ENCODE peak calls at places on chromosome 18, in nine cellular contexts. One of them, this sample, is unnamed.

GRCh38 chr18:47594063-47594462 is 336.4 kb downstream of the SMAD2 start:
- DNase-seq in activated CD4-positive, CD25-positive, alpha-beta regulatory T cell treated with anti-CD3 and anti-CD28 coated beads, Interleukin-2, amount 50 U/mL, for 16 hours: no peak
- DNase-seq in ELR: no peak
- DNase-seq in activated CD8-positive, alpha-beta T cell treated with anti-CD3 and anti-CD28 coated beads for 36 hours: no peak
- DNase-seq in activated naive CD4-positive, alpha-beta T cell: no peak
- DNase-seq in HCT116: no peak
- DNase-seq in WTC11: no peak
- DNase-seq in H7: no peak
- DNase-seq in sciatic nerve: no peak
- DNase-seq in this sample: no peak

GRCh38 chr18:34048423-34048822 is 176.3 kb downstream of the NOL4 start:
- DNase-seq in activated CD4-positive, CD25-positive, alpha-beta regulatory T cell treated with anti-CD3 and anti-CD28 coated beads, Interleukin-2, amount 50 U/mL, for 16 hours: no peak
- DNase-seq in ELR: no peak
- DNase-seq in activated CD8-positive, alpha-beta T cell treated with anti-CD3 and anti-CD28 coated beads for 36 hours: no peak
- DNase-seq in activated naive CD4-positive, alpha-beta T cell: no peak
- DNase-seq in HCT116: no peak
- DNase-seq in WTC11: no peak
- DNase-seq in H7: no peak
- DNase-seq in sciatic nerve: no peak
- DNase-seq in this sample: no peak

GRCh38 chr18:54750350-54750749 is 77.9 kb upstream of the RAB27B start:
- DNase-seq in activated CD4-positive, CD25-positive, alpha-beta regulatory T cell treated with anti-CD3 and anti-CD28 coated beads, Interleukin-2, amount 50 U/mL, for 16 hours: no peak
- DNase-seq in ELR: no peak
- DNase-seq in activated CD8-positive, alpha-beta T cell treated with anti-CD3 and anti-CD28 coated beads for 36 hours: no peak
- DNase-seq in activated naive CD4-positive, alpha-beta T cell: no peak
- DNase-seq in HCT116: no peak
- DNase-seq in WTC11: no peak
- DNase-seq in H7: no peak
- DNase-seq in sciatic nerve: no peak
- DNase-seq in this sample: no peak

GRCh38 chr18:34543940-34544339 is 166.2 kb upstream of the DTNA start:
- DNase-seq in activated CD4-positive, CD25-positive, alpha-beta regulatory T cell treated with anti-CD3 and anti-CD28 coated beads, Interleukin-2, amount 50 U/mL, for 16 hours: no peak
- DNase-seq in ELR: no peak
- DNase-seq in activated CD8-positive, alpha-beta T cell treated with anti-CD3 and anti-CD28 coated beads for 36 hours: no peak
- DNase-seq in activated naive CD4-positive, alpha-beta T cell: no peak
- DNase-seq in HCT116: no peak
- DNase-seq in WTC11: no peak
- DNase-seq in H7: no peak
- DNase-seq in sciatic nerve: no peak
- DNase-seq in this sample: no peak

GRCh38 chr18:56869189-56869777 is 218.1 kb downstream of the WDR7 start:
- DNase-seq in activated CD4-positive, CD25-positive, alpha-beta regulatory T cell treated with anti-CD3 and anti-CD28 coated beads, Interleukin-2, amount 50 U/mL, for 16 hours: no peak
- DNase-seq in ELR: peak; percentile 78
- DNase-seq in activated CD8-positive, alpha-beta T cell treated with anti-CD3 and anti-CD28 coated beads for 36 hours: peak; percentile 6
- DNase-seq in activated naive CD4-positive, alpha-beta T cell: no peak
- DNase-seq in HCT116: peak; percentile 55
- DNase-seq in WTC11: no peak
- DNase-seq in H7: no peak
- DNase-seq in sciatic nerve: no peak
- DNase-seq in this sample: no peak

GRCh38 chr18:63363951-63364350 is 3.1 kb downstream of the KDSR start:
- DNase-seq in activated CD4-positive, CD25-positive, alpha-beta regulatory T cell treated with anti-CD3 and anti-CD28 coated beads, Interleukin-2, amount 50 U/mL, for 16 hours: no peak
- DNase-seq in ELR: no peak
- DNase-seq in activated CD8-positive, alpha-beta T cell treated with anti-CD3 and anti-CD28 coated beads for 36 hours: peak; percentile 49
- DNase-seq in activated naive CD4-positive, alpha-beta T cell: no peak
- DNase-seq in HCT116: no peak
- DNase-seq in WTC11: no peak
- DNase-seq in H7: no peak
- DNase-seq in sciatic nerve: no peak
- DNase-seq in this sample: no peak

GRCh38 chr18:1227025-1227424 is 322.4 kb downstream of the ADCYAP1 start:
- DNase-seq in activated CD4-positive, CD25-positive, alpha-beta regulatory T cell treated with anti-CD3 and anti-CD28 coated beads, Interleukin-2, amount 50 U/mL, for 16 hours: no peak
- DNase-seq in ELR: no peak
- DNase-seq in activated CD8-positive, alpha-beta T cell treated with anti-CD3 and anti-CD28 coated beads for 36 hours: no peak
- DNase-seq in activated naive CD4-positive, alpha-beta T cell: no peak
- DNase-seq in HCT116: no peak
- DNase-seq in WTC11: no peak
- DNase-seq in H7: no peak
- DNase-seq in sciatic nerve: no peak
- DNase-seq in this sample: no peak

GRCh38 chr18:49237031-49237430 is 223.4 kb downstream of the DYM start:
- DNase-seq in activated CD4-positive, CD25-positive, alpha-beta regulatory T cell treated with anti-CD3 and anti-CD28 coated beads, Interleukin-2, amount 50 U/mL, for 16 hours: no peak
- DNase-seq in ELR: no peak
- DNase-seq in activated CD8-positive, alpha-beta T cell treated with anti-CD3 and anti-CD28 coated beads for 36 hours: no peak
- DNase-seq in activated naive CD4-positive, alpha-beta T cell: no peak
- DNase-seq in HCT116: no peak
- DNase-seq in WTC11: no peak
- DNase-seq in H7: no peak
- DNase-seq in sciatic nerve: no peak
- DNase-seq in this sample: no peak

GRCh38 chr18:79579807-79580480 is 99.7 kb upstream of the CTDP1 start:
- DNase-seq in activated CD4-positive, CD25-positive, alpha-beta regulatory T cell treated with anti-CD3 and anti-CD28 coated beads, Interleukin-2, amount 50 U/mL, for 16 hours: no peak
- DNase-seq in ELR: no peak
- DNase-seq in activated CD8-positive, alpha-beta T cell treated with anti-CD3 and anti-CD28 coated beads for 36 hours: no peak
- DNase-seq in activated naive CD4-positive, alpha-beta T cell: no peak
- DNase-seq in HCT116: no peak
- DNase-seq in WTC11: no peak
- DNase-seq in H7: no peak
- DNase-seq in sciatic nerve: peak; percentile 43
- DNase-seq in this sample: no peak

GRCh38 chr18:45221363-45221762 is 393.9 kb upstream of the SLC14A2 start:
- DNase-seq in activated CD4-positive, CD25-positive, alpha-beta regulatory T cell treated with anti-CD3 and anti-CD28 coated beads, Interleukin-2, amount 50 U/mL, for 16 hours: no peak
- DNase-seq in ELR: peak; percentile 5
- DNase-seq in activated CD8-positive, alpha-beta T cell treated with anti-CD3 and anti-CD28 coated beads for 36 hours: no peak
- DNase-seq in activated naive CD4-positive, alpha-beta T cell: no peak
- DNase-seq in HCT116: no peak
- DNase-seq in WTC11: no peak
- DNase-seq in H7: no peak
- DNase-seq in sciatic nerve: no peak
- DNase-seq in this sample: peak; percentile 50

GRCh38 chr18:23580677-23581367 is 5.5 kb downstream of the NPC1 start:
- DNase-seq in activated CD4-positive, CD25-positive, alpha-beta regulatory T cell treated with anti-CD3 and anti-CD28 coated beads, Interleukin-2, amount 50 U/mL, for 16 hours: no peak
- DNase-seq in ELR: peak; percentile 95
- DNase-seq in activated CD8-positive, alpha-beta T cell treated with anti-CD3 and anti-CD28 coated beads for 36 hours: no peak
- DNase-seq in activated naive CD4-positive, alpha-beta T cell: no peak
- DNase-seq in HCT116: no peak
- DNase-seq in WTC11: no peak
- DNase-seq in H7: no peak
- DNase-seq in sciatic nerve: no peak
- DNase-seq in this sample: peak; percentile 68

GRCh38 chr18:59697236-59697932 is at the start of gene CCBE1:
- DNase-seq in activated CD4-positive, CD25-positive, alpha-beta regulatory T cell treated with anti-CD3 and anti-CD28 coated beads, Interleukin-2, amount 50 U/mL, for 16 hours: no peak
- DNase-seq in ELR: peak; percentile 92
- DNase-seq in activated CD8-positive, alpha-beta T cell treated with anti-CD3 and anti-CD28 coated beads for 36 hours: peak; percentile 55
- DNase-seq in activated naive CD4-positive, alpha-beta T cell: no peak
- DNase-seq in HCT116: peak; percentile 29
- DNase-seq in WTC11: peak; percentile 92
- DNase-seq in H7: peak; percentile 92
- DNase-seq in sciatic nerve: peak; percentile 71
- DNase-seq in this sample: no peak

GRCh38 chr18:9380101-9380500 is 45.5 kb downstream of the TWSG1 start:
- DNase-seq in activated CD4-positive, CD25-positive, alpha-beta regulatory T cell treated with anti-CD3 and anti-CD28 coated beads, Interleukin-2, amount 50 U/mL, for 16 hours: no peak
- DNase-seq in ELR: no peak
- DNase-seq in activated CD8-positive, alpha-beta T cell treated with anti-CD3 and anti-CD28 coated beads for 36 hours: no peak
- DNase-seq in activated naive CD4-positive, alpha-beta T cell: no peak
- DNase-seq in HCT116: no peak
- DNase-seq in WTC11: no peak
- DNase-seq in H7: no peak
- DNase-seq in sciatic nerve: no peak
- DNase-seq in this sample: peak; percentile 44

GRCh38 chr18:45626330-45627203 is 11.3 kb downstream of the SLC14A2 start:
- DNase-seq in activated CD4-positive, CD25-positive, alpha-beta regulatory T cell treated with anti-CD3 and anti-CD28 coated beads, Interleukin-2, amount 50 U/mL, for 16 hours: no peak
- DNase-seq in ELR: peak; percentile 50
- DNase-seq in activated CD8-positive, alpha-beta T cell treated with anti-CD3 and anti-CD28 coated beads for 36 hours: no peak
- DNase-seq in activated naive CD4-positive, alpha-beta T cell: no peak
- DNase-seq in HCT116: no peak
- DNase-seq in WTC11: peak; percentile 56
- DNase-seq in H7: peak; percentile 69
- DNase-seq in sciatic nerve: no peak
- DNase-seq in this sample: peak; percentile 27

GRCh38 chr18:48453330-48454063 is 44.3 kb upstream of the ZBTB7C start:
- DNase-seq in activated CD4-positive, CD25-positive, alpha-beta regulatory T cell treated with anti-CD3 and anti-CD28 coated beads, Interleukin-2, amount 50 U/mL, for 16 hours: no peak
- DNase-seq in ELR: no peak
- DNase-seq in activated CD8-positive, alpha-beta T cell treated with anti-CD3 and anti-CD28 coated beads for 36 hours: no peak
- DNase-seq in activated naive CD4-positive, alpha-beta T cell: no peak
- DNase-seq in HCT116: no peak
- DNase-seq in WTC11: no peak
- DNase-seq in H7: no peak
- DNase-seq in sciatic nerve: no peak
- DNase-seq in this sample: no peak

GRCh38 chr18:58615150-58616132 is 13.4 kb downstream of the ALPK2 start:
- DNase-seq in activated CD4-positive, CD25-positive, alpha-beta regulatory T cell treated with anti-CD3 and anti-CD28 coated beads, Interleukin-2, amount 50 U/mL, for 16 hours: peak; percentile 60
- DNase-seq in ELR: peak; percentile 52
- DNase-seq in activated CD8-positive, alpha-beta T cell treated with anti-CD3 and anti-CD28 coated beads for 36 hours: peak; percentile 89
- DNase-seq in activated naive CD4-positive, alpha-beta T cell: no peak
- DNase-seq in HCT116: no peak
- DNase-seq in WTC11: no peak
- DNase-seq in H7: no peak
- DNase-seq in sciatic nerve: no peak
- DNase-seq in this sample: no peak

GRCh38 chr18:48165104-48165866 is 234.8 kb upstream of the SMAD2 start:
- DNase-seq in activated CD4-positive, CD25-positive, alpha-beta regulatory T cell treated with anti-CD3 and anti-CD28 coated beads, Interleukin-2, amount 50 U/mL, for 16 hours: no peak
- DNase-seq in ELR: no peak
- DNase-seq in activated CD8-positive, alpha-beta T cell treated with anti-CD3 and anti-CD28 coated beads for 36 hours: no peak
- DNase-seq in activated naive CD4-positive, alpha-beta T cell: no peak
- DNase-seq in HCT116: no peak
- DNase-seq in WTC11: no peak
- DNase-seq in H7: no peak
- DNase-seq in sciatic nerve: no peak
- DNase-seq in this sample: no peak

GRCh38 chr18:11178951-11179549 is 29.7 kb upstream of the PIEZO2 start:
- DNase-seq in activated CD4-positive, CD25-positive, alpha-beta regulatory T cell treated with anti-CD3 and anti-CD28 coated beads, Interleukin-2, amount 50 U/mL, for 16 hours: no peak
- DNase-seq in ELR: no peak
- DNase-seq in activated CD8-positive, alpha-beta T cell treated with anti-CD3 and anti-CD28 coated beads for 36 hours: no peak
- DNase-seq in activated naive CD4-positive, alpha-beta T cell: no peak
- DNase-seq in HCT116: no peak
- DNase-seq in WTC11: no peak
- DNase-seq in H7: no peak
- DNase-seq in sciatic nerve: peak; percentile 75
- DNase-seq in this sample: no peak

GRCh38 chr18:36460324-36460850 is 162.9 kb downstream of the FHOD3 start:
- DNase-seq in activated CD4-positive, CD25-positive, alpha-beta regulatory T cell treated with anti-CD3 and anti-CD28 coated beads, Interleukin-2, amount 50 U/mL, for 16 hours: no peak
- DNase-seq in ELR: peak; percentile 45
- DNase-seq in activated CD8-positive, alpha-beta T cell treated with anti-CD3 and anti-CD28 coated beads for 36 hours: no peak
- DNase-seq in activated naive CD4-positive, alpha-beta T cell: no peak
- DNase-seq in HCT116: no peak
- DNase-seq in WTC11: no peak
- DNase-seq in H7: no peak
- DNase-seq in sciatic nerve: no peak
- DNase-seq in this sample: no peak

GRCh38 chr18:53380063-53380639 is 844.3 kb downstream of the MBD2 start:
- DNase-seq in activated CD4-positive, CD25-positive, alpha-beta regulatory T cell treated with anti-CD3 and anti-CD28 coated beads, Interleukin-2, amount 50 U/mL, for 16 hours: no peak
- DNase-seq in ELR: peak; percentile 37
- DNase-seq in activated CD8-positive, alpha-beta T cell treated with anti-CD3 and anti-CD28 coated beads for 36 hours: no peak
- DNase-seq in activated naive CD4-positive, alpha-beta T cell: no peak
- DNase-seq in HCT116: peak; percentile 19
- DNase-seq in WTC11: no peak
- DNase-seq in H7: peak; percentile 5
- DNase-seq in sciatic nerve: no peak
- DNase-seq in this sample: no peak

GRCh38 chr18:41266616-41267015 is 688.4 kb upstream of the PIK3C3 start:
- DNase-seq in activated CD4-positive, CD25-positive, alpha-beta regulatory T cell treated with anti-CD3 and anti-CD28 coated beads, Interleukin-2, amount 50 U/mL, for 16 hours: no peak
- DNase-seq in ELR: no peak
- DNase-seq in activated CD8-positive, alpha-beta T cell treated with anti-CD3 and anti-CD28 coated beads for 36 hours: no peak
- DNase-seq in activated naive CD4-positive, alpha-beta T cell: no peak
- DNase-seq in HCT116: no peak
- DNase-seq in WTC11: no peak
- DNase-seq in H7: no peak
- DNase-seq in sciatic nerve: no peak
- DNase-seq in this sample: no peak

GRCh38 chr18:58781627-58782194 is 83.0 kb upstream of the ZNF532 start:
- DNase-seq in activated CD4-positive, CD25-positive, alpha-beta regulatory T cell treated with anti-CD3 and anti-CD28 coated beads, Interleukin-2, amount 50 U/mL, for 16 hours: peak; percentile 40
- DNase-seq in ELR: peak; percentile 81
- DNase-seq in activated CD8-positive, alpha-beta T cell treated with anti-CD3 and anti-CD28 coated beads for 36 hours: peak; percentile 81
- DNase-seq in activated naive CD4-positive, alpha-beta T cell: no peak
- DNase-seq in HCT116: peak; percentile 69
- DNase-seq in WTC11: peak; percentile 86
- DNase-seq in H7: peak; percentile 77
- DNase-seq in sciatic nerve: peak; percentile 87
- DNase-seq in this sample: no peak

GRCh38 chr18:5630766-5631413 is 87.1 kb upstream of the EPB41L3 start:
- DNase-seq in activated CD4-positive, CD25-positive, alpha-beta regulatory T cell treated with anti-CD3 and anti-CD28 coated beads, Interleukin-2, amount 50 U/mL, for 16 hours: no peak
- DNase-seq in ELR: no peak
- DNase-seq in activated CD8-positive, alpha-beta T cell treated with anti-CD3 and anti-CD28 coated beads for 36 hours: no peak
- DNase-seq in activated naive CD4-positive, alpha-beta T cell: no peak
- DNase-seq in HCT116: no peak
- DNase-seq in WTC11: no peak
- DNase-seq in H7: no peak
- DNase-seq in sciatic nerve: no peak
- DNase-seq in this sample: no peak

GRCh38 chr18:73614812-73615211 is 532.8 kb downstream of the FBXO15 start:
- DNase-seq in activated CD4-positive, CD25-positive, alpha-beta regulatory T cell treated with anti-CD3 and anti-CD28 coated beads, Interleukin-2, amount 50 U/mL, for 16 hours: no peak
- DNase-seq in ELR: peak; percentile 93
- DNase-seq in activated CD8-positive, alpha-beta T cell treated with anti-CD3 and anti-CD28 coated beads for 36 hours: no peak
- DNase-seq in activated naive CD4-positive, alpha-beta T cell: no peak
- DNase-seq in HCT116: no peak
- DNase-seq in WTC11: no peak
- DNase-seq in H7: no peak
- DNase-seq in sciatic nerve: no peak
- DNase-seq in this sample: peak; percentile 37

GRCh38 chr18:32848836-32849235 is 76.0 kb upstream of the KLHL14 start:
- DNase-seq in activated CD4-positive, CD25-positive, alpha-beta regulatory T cell treated with anti-CD3 and anti-CD28 coated beads, Interleukin-2, amount 50 U/mL, for 16 hours: no peak
- DNase-seq in ELR: no peak
- DNase-seq in activated CD8-positive, alpha-beta T cell treated with anti-CD3 and anti-CD28 coated beads for 36 hours: no peak
- DNase-seq in activated naive CD4-positive, alpha-beta T cell: no peak
- DNase-seq in HCT116: no peak
- DNase-seq in WTC11: no peak
- DNase-seq in H7: no peak
- DNase-seq in sciatic nerve: no peak
- DNase-seq in this sample: no peak

GRCh38 chr18:62536005-62536404 is 13.2 kb downstream of the ZCCHC2 start:
- DNase-seq in activated CD4-positive, CD25-positive, alpha-beta regulatory T cell treated with anti-CD3 and anti-CD28 coated beads, Interleukin-2, amount 50 U/mL, for 16 hours: no peak
- DNase-seq in ELR: no peak
- DNase-seq in activated CD8-positive, alpha-beta T cell treated with anti-CD3 and anti-CD28 coated beads for 36 hours: no peak
- DNase-seq in activated naive CD4-positive, alpha-beta T cell: no peak
- DNase-seq in HCT116: no peak
- DNase-seq in WTC11: no peak
- DNase-seq in H7: no peak
- DNase-seq in sciatic nerve: no peak
- DNase-seq in this sample: no peak

GRCh38 chr18:6920099-6920955 is 190.8 kb downstream of the ARHGAP28 start:
- DNase-seq in activated CD4-positive, CD25-positive, alpha-beta regulatory T cell treated with anti-CD3 and anti-CD28 coated beads, Interleukin-2, amount 50 U/mL, for 16 hours: no peak
- DNase-seq in ELR: peak; percentile 61
- DNase-seq in activated CD8-positive, alpha-beta T cell treated with anti-CD3 and anti-CD28 coated beads for 36 hours: peak; percentile 60
- DNase-seq in activated naive CD4-positive, alpha-beta T cell: no peak
- DNase-seq in HCT116: no peak
- DNase-seq in WTC11: peak; percentile 78
- DNase-seq in H7: peak; percentile 73
- DNase-seq in sciatic nerve: peak; percentile 63
- DNase-seq in this sample: peak; percentile 13

GRCh38 chr18:3183103-3183717 is 36.6 kb downstream of the MYOM1 start:
- DNase-seq in activated CD4-positive, CD25-positive, alpha-beta regulatory T cell treated with anti-CD3 and anti-CD28 coated beads, Interleukin-2, amount 50 U/mL, for 16 hours: no peak
- DNase-seq in ELR: no peak
- DNase-seq in activated CD8-positive, alpha-beta T cell treated with anti-CD3 and anti-CD28 coated beads for 36 hours: no peak
- DNase-seq in activated naive CD4-positive, alpha-beta T cell: no peak
- DNase-seq in HCT116: no peak
- DNase-seq in WTC11: no peak
- DNase-seq in H7: no peak
- DNase-seq in sciatic nerve: no peak
- DNase-seq in this sample: no peak

GRCh38 chr18:6605115-6605869 is 124.2 kb upstream of the ARHGAP28 start:
- DNase-seq in activated CD4-positive, CD25-positive, alpha-beta regulatory T cell treated with anti-CD3 and anti-CD28 coated beads, Interleukin-2, amount 50 U/mL, for 16 hours: no peak
- DNase-seq in ELR: no peak
- DNase-seq in activated CD8-positive, alpha-beta T cell treated with anti-CD3 and anti-CD28 coated beads for 36 hours: no peak
- DNase-seq in activated naive CD4-positive, alpha-beta T cell: no peak
- DNase-seq in HCT116: no peak
- DNase-seq in WTC11: no peak
- DNase-seq in H7: no peak
- DNase-seq in sciatic nerve: no peak
- DNase-seq in this sample: no peak

GRCh38 chr18:8990276-8991031 is 112.0 kb upstream of the NDUFV2 start:
- DNase-seq in activated CD4-positive, CD25-positive, alpha-beta regulatory T cell treated with anti-CD3 and anti-CD28 coated beads, Interleukin-2, amount 50 U/mL, for 16 hours: no peak
- DNase-seq in ELR: no peak
- DNase-seq in activated CD8-positive, alpha-beta T cell treated with anti-CD3 and anti-CD28 coated beads for 36 hours: no peak
- DNase-seq in activated naive CD4-positive, alpha-beta T cell: no peak
- DNase-seq in HCT116: no peak
- DNase-seq in WTC11: no peak
- DNase-seq in H7: no peak
- DNase-seq in sciatic nerve: no peak
- DNase-seq in this sample: no peak

GRCh38 chr18:32760391-32760790 is 12.4 kb downstream of the KLHL14 start:
- DNase-seq in activated CD4-positive, CD25-positive, alpha-beta regulatory T cell treated with anti-CD3 and anti-CD28 coated beads, Interleukin-2, amount 50 U/mL, for 16 hours: no peak
- DNase-seq in ELR: no peak
- DNase-seq in activated CD8-positive, alpha-beta T cell treated with anti-CD3 and anti-CD28 coated beads for 36 hours: no peak
- DNase-seq in activated naive CD4-positive, alpha-beta T cell: no peak
- DNase-seq in HCT116: no peak
- DNase-seq in WTC11: peak; percentile 63
- DNase-seq in H7: peak; percentile 44
- DNase-seq in sciatic nerve: no peak
- DNase-seq in this sample: no peak